ENCODE peak calls at places on chromosomes 1 and 21, in six cellular contexts. J is stimulated activated CD8-positive, alpha-beta memory T cell treated with anti-CD3 and anti-CD28 coated beads, Interleukin-15, amount 100 ng/mL, for 4 hours; E is activated gamma-delta T cell; V is activated CD4-positive, CD25-positive, alpha-beta regulatory T cell; H is neural crest cell; D is mammary epithelial cell. C is an unnamed sample.

GRCh38 chr1:43531906-43532584 is 1.4 kb downstream of the PTPRF start:
- DNase-seq in J (no peak), E (no peak), V (no peak), H (no peak), D (no peak), C (no peak)

GRCh38 chr21:41815652-41816582 is 49.1 kb upstream of the RIPK4 start:
- DNase-seq in J (no peak), E (no peak), V (no peak), H (no peak), D (no peak), C (no peak)

GRCh38 chr1:107557095-107557494 is 407.9 kb downstream of the VAV3 start:
- DNase-seq in J (no peak), E (no peak), V (no peak), H (no peak), D (peak), C (no peak)

GRCh38 chr1:150981177-150981804 is 801 bp upstream of the ANXA9 start:
- DNase-seq in J (no peak), E (no peak), V (no peak), H (no peak), D (peak), C (no peak)

GRCh38 chr1:26537951-26538352 is 8.4 kb downstream of the RPS6KA1 start:
- DNase-seq in J (no peak), E (no peak), V (no peak), H (no peak), D (peak), C (peak)

GRCh38 chr1:31650161-31650560 is 5.5 kb upstream of the PEF1 start:
- DNase-seq in J (no peak), E (no peak), V (no peak), H (no peak), D (no peak), C (no peak)

GRCh38 chr1:220386494-220387195 is 114.4 kb upstream of the RAB3GAP2 start:
- DNase-seq in J (no peak), E (no peak), V (no peak), H (no peak), D (peak), C (no peak)

GRCh38 chr1:161175771-161176453 is 1.4 kb downstream of the B4GALT3 start:
- DNase-seq in J (no peak), E (no peak), V (no peak), H (no peak), D (no peak), C (no peak)

GRCh38 chr1:206141996-206142395 is 24.8 kb upstream of the AVPR1B start:
- DNase-seq in J (no peak), E (no peak), V (no peak), H (no peak), D (no peak), C (no peak)

GRCh38 chr1:56676571-56677035 is 31.5 kb downstream of the PRKAA2 start:
- DNase-seq in J (no peak), E (no peak), V (no peak), H (no peak), D (peak), C (peak)

GRCh38 chr1:39081266-39082139 is 55.4 kb downstream of the NDUFS5 start:
- DNase-seq in J (no peak), E (no peak), V (no peak), H (peak), D (no peak), C (no peak)

GRCh38 chr1:112727716-112728115 is 12.6 kb upstream of the PPM1J start:
- DNase-seq in J (no peak), E (no peak), V (no peak), H (no peak), D (no peak), C (peak)

GRCh38 chr1:109769335-109770078 is 5.8 kb upstream of the EPS8L3 start:
- DNase-seq in J (no peak), E (no peak), V (no peak), H (no peak), D (peak), C (peak)

GRCh38 chr1:180415985-180416633 is 86.3 kb downstream of the ACBD6 start:
- DNase-seq in J (no peak), E (no peak), V (no peak), H (no peak), D (peak), C (peak)

GRCh38 chr1:98027044-98027443 is 106.2 kb upstream of the DPYD start:
- DNase-seq in J (no peak), E (no peak), V (no peak), H (no peak), D (no peak), C (no peak)

GRCh38 chr1:37162059-37162458 is 127.7 kb upstream of the GRIK3 start:
- DNase-seq in J (no peak), E (no peak), V (no peak), H (no peak), D (no peak), C (no peak)

GRCh38 chr1:3066826-3067225 is 2.2 kb upstream of the PRDM16 start:
- DNase-seq in J (no peak), E (no peak), V (no peak), H (no peak), D (no peak), C (no peak)

GRCh38 chr1:8137406-8138244 is 111.5 kb upstream of the ERRFI1 start:
- DNase-seq in J (no peak), E (no peak), V (no peak), H (no peak), D (peak), C (peak)

GRCh38 chr21:43829575-43830119 is 35.4 kb upstream of the AGPAT3 start:
- DNase-seq in J (no peak), E (no peak), V (no peak), H (no peak), D (no peak), C (no peak)

GRCh38 chr1:92134331-92134730 is 54.2 kb downstream of the BTBD8 start:
- DNase-seq in J (no peak), E (no peak), V (no peak), H (no peak), D (no peak), C (no peak)

GRCh38 chr1:8456306-8456912 is 138.5 kb downstream of the SLC45A1 start:
- DNase-seq in J (no peak), E (no peak), V (no peak), H (no peak), D (peak), C (peak)